ENCODE peak calls at places on chromosomes 16 and 17, in nine cellular contexts. V, P, H, B, E, Q, T, X and F are unnamed samples.

GRCh38 chr16:22216191-22216831 is 10.2 kb downstream of the EEF2K start:
- DNase-seq in V (no peak), P (no peak), H (no peak), B (no peak), E (no peak), Q (no peak), T (no peak), X (no peak), F (no peak)

GRCh38 chr17:2707721-2708584 is 3.6 kb downstream of the CLUH start:
- DNase-seq in V (no peak), P (peak; percentile 55), H (no peak), B (peak; percentile 79), E (peak; percentile 73), Q (peak; percentile 69), T (no peak), X (no peak), F (no peak)

GRCh38 chr17:1995321-1996242 is 29.6 kb downstream of the RTN4RL1 start:
- DNase-seq in V (peak; percentile 61), P (no peak), H (no peak), B (no peak), E (no peak), Q (no peak), T (no peak), X (no peak), F (no peak)

GRCh38 chr17:77374170-77374936 is 233.6 kb downstream of the SEC14L1 start:
- DNase-seq in V (peak; percentile 91), P (peak; percentile 94), H (no peak), B (peak; percentile 64), E (peak; percentile 46), Q (peak; percentile 94), T (no peak), X (no peak), F (peak; percentile 96)

GRCh38 chr17:60395508-60396065 is 3.7 kb upstream of the USP32 start:
- DNase-seq in V (no peak), P (no peak), H (no peak), B (no peak), E (no peak), Q (no peak), T (no peak), X (no peak), F (no peak)

GRCh38 chr16:35753559-35754390 is 2294.4 kb downstream of the TP53TG3F start:
- DNase-seq in V (no peak), P (peak; percentile 3), H (no peak), B (no peak), E (no peak), Q (no peak), T (no peak), X (no peak), F (peak; percentile 72)

GRCh38 chr17:28675980-28676379 is 14.0 kb downstream of the SUPT6H start:
- DNase-seq in V (no peak), P (peak; percentile 33), H (peak; percentile 18), B (no peak), E (no peak), Q (peak; percentile 66), T (peak; percentile 7), X (no peak), F (no peak)

GRCh38 chr17:40561294-40561870 is 3.9 kb downstream of the CCR7 start:
- DNase-seq in V (no peak), P (no peak), H (no peak), B (no peak), E (no peak), Q (no peak), T (no peak), X (no peak), F (peak; percentile 78)

GRCh38 chr16:86762035-86762550 is 183.7 kb downstream of the FOXL1 start:
- DNase-seq in V (peak; percentile 28), P (no peak), H (no peak), B (no peak), E (no peak), Q (no peak), T (no peak), X (no peak), F (no peak)

GRCh38 chr16:51431517-51432241 is 280.6 kb upstream of the SALL1 start:
- DNase-seq in V (no peak), P (peak; percentile 83), H (no peak), B (peak; percentile 24), E (peak; percentile 9), Q (no peak), T (peak; percentile 96), X (no peak), F (no peak)